ENCODE peak calls at places on chromosome 13, in four cellular contexts. One of them, this sample, is unnamed.
A peak's percentile ranks its signal among the peaks of the same experiment; 100 is the strongest.

GRCh38 chr13:48595330-48596127 is 58.2 kb upstream of the CYSLTR2 start:
- DNase-seq in astrocyte of the spinal cord: peak; percentile 72
- DNase-seq in activated CD4-positive, alpha-beta T cell treated with anti-CD3 and anti-CD28 coated beads, Interleukin-2, amount 50 U/mL, for 48 hours: peak; percentile 55
- DNase-seq in neural progenitor cell: peak; percentile 45
- DNase-seq in this sample: peak; percentile 70

GRCh38 chr13:67877031-67877430 is 646.9 kb upstream of the PCDH9 start:
- DNase-seq in astrocyte of the spinal cord: no peak
- DNase-seq in activated CD4-positive, alpha-beta T cell treated with anti-CD3 and anti-CD28 coated beads, Interleukin-2, amount 50 U/mL, for 48 hours: no peak
- DNase-seq in neural progenitor cell: no peak
- DNase-seq in this sample: no peak

GRCh38 chr13:24271611-24272451 is 37.5 kb upstream of the C1QTNF9 start:
- DNase-seq in astrocyte of the spinal cord: peak; percentile 84
- DNase-seq in activated CD4-positive, alpha-beta T cell treated with anti-CD3 and anti-CD28 coated beads, Interleukin-2, amount 50 U/mL, for 48 hours: peak; percentile 65
- DNase-seq in neural progenitor cell: peak; percentile 30
- DNase-seq in this sample: peak; percentile 76

GRCh38 chr13:110323172-110323851 is 16.2 kb downstream of the COL4A2 start:
- DNase-seq in astrocyte of the spinal cord: peak; percentile 96
- DNase-seq in activated CD4-positive, alpha-beta T cell treated with anti-CD3 and anti-CD28 coated beads, Interleukin-2, amount 50 U/mL, for 48 hours: no peak
- DNase-seq in neural progenitor cell: no peak
- DNase-seq in this sample: peak; percentile 96

GRCh38 chr13:24050292-24050711 is 110.2 kb upstream of the SPATA13 start:
- DNase-seq in astrocyte of the spinal cord: peak; percentile 71
- DNase-seq in activated CD4-positive, alpha-beta T cell treated with anti-CD3 and anti-CD28 coated beads, Interleukin-2, amount 50 U/mL, for 48 hours: no peak
- DNase-seq in neural progenitor cell: no peak
- DNase-seq in this sample: peak; percentile 86

GRCh38 chr13:99339736-99340392 is 32.7 kb upstream of the GPR183 start:
- DNase-seq in astrocyte of the spinal cord: peak; percentile 21
- DNase-seq in activated CD4-positive, alpha-beta T cell treated with anti-CD3 and anti-CD28 coated beads, Interleukin-2, amount 50 U/mL, for 48 hours: peak; percentile 57
- DNase-seq in neural progenitor cell: no peak
- DNase-seq in this sample: peak; percentile 72

GRCh38 chr13:76552373-76552772 is 333.8 kb downstream of the KCTD12 start:
- DNase-seq in astrocyte of the spinal cord: no peak
- DNase-seq in activated CD4-positive, alpha-beta T cell treated with anti-CD3 and anti-CD28 coated beads, Interleukin-2, amount 50 U/mL, for 48 hours: no peak
- DNase-seq in neural progenitor cell: no peak
- DNase-seq in this sample: no peak

GRCh38 chr13:37599509-37599908 is 941 bp upstream of the POSTN start:
- DNase-seq in astrocyte of the spinal cord: no peak
- DNase-seq in activated CD4-positive, alpha-beta T cell treated with anti-CD3 and anti-CD28 coated beads, Interleukin-2, amount 50 U/mL, for 48 hours: no peak
- DNase-seq in neural progenitor cell: no peak
- DNase-seq in this sample: no peak

GRCh38 chr13:51047434-51048165 is 63.5 kb downstream of the C13orf42 start:
- DNase-seq in astrocyte of the spinal cord: no peak
- DNase-seq in activated CD4-positive, alpha-beta T cell treated with anti-CD3 and anti-CD28 coated beads, Interleukin-2, amount 50 U/mL, for 48 hours: no peak
- DNase-seq in neural progenitor cell: no peak
- DNase-seq in this sample: no peak

GRCh38 chr13:50323440-50324070 is 308.3 kb downstream of the KCNRG start:
- DNase-seq in astrocyte of the spinal cord: peak; percentile 90
- DNase-seq in activated CD4-positive, alpha-beta T cell treated with anti-CD3 and anti-CD28 coated beads, Interleukin-2, amount 50 U/mL, for 48 hours: no peak
- DNase-seq in neural progenitor cell: no peak
- DNase-seq in this sample: peak; percentile 96

GRCh38 chr13:109879338-109879737 is 93.0 kb upstream of the IRS2 start:
- DNase-seq in astrocyte of the spinal cord: no peak
- DNase-seq in activated CD4-positive, alpha-beta T cell treated with anti-CD3 and anti-CD28 coated beads, Interleukin-2, amount 50 U/mL, for 48 hours: no peak
- DNase-seq in neural progenitor cell: no peak
- DNase-seq in this sample: no peak

GRCh38 chr13:20438801-20439200 is 86.9 kb downstream of the CRYL1 start:
- DNase-seq in astrocyte of the spinal cord: no peak
- DNase-seq in activated CD4-positive, alpha-beta T cell treated with anti-CD3 and anti-CD28 coated beads, Interleukin-2, amount 50 U/mL, for 48 hours: no peak
- DNase-seq in neural progenitor cell: no peak
- DNase-seq in this sample: no peak

GRCh38 chr13:27980280-27980998 is 8.1 kb downstream of the URAD start:
- DNase-seq in astrocyte of the spinal cord: no peak
- DNase-seq in activated CD4-positive, alpha-beta T cell treated with anti-CD3 and anti-CD28 coated beads, Interleukin-2, amount 50 U/mL, for 48 hours: no peak
- DNase-seq in neural progenitor cell: peak; percentile 35
- DNase-seq in this sample: no peak

GRCh38 chr13:37059136-37059847 is at the start of gene SUPT20H:
- DNase-seq in astrocyte of the spinal cord: peak; percentile 93
- DNase-seq in activated CD4-positive, alpha-beta T cell treated with anti-CD3 and anti-CD28 coated beads, Interleukin-2, amount 50 U/mL, for 48 hours: peak; percentile 94
- DNase-seq in neural progenitor cell: peak; percentile 96
- DNase-seq in this sample: peak; percentile 88

GRCh38 chr13:107993239-107993948 is 221.9 kb downstream of the LIG4 start:
- DNase-seq in astrocyte of the spinal cord: peak; percentile 27
- DNase-seq in activated CD4-positive, alpha-beta T cell treated with anti-CD3 and anti-CD28 coated beads, Interleukin-2, amount 50 U/mL, for 48 hours: no peak
- DNase-seq in neural progenitor cell: no peak
- DNase-seq in this sample: no peak

GRCh38 chr13:97275265-97275664 is 53.1 kb downstream of the MBNL2 start:
- DNase-seq in astrocyte of the spinal cord: peak; percentile 90
- DNase-seq in activated CD4-positive, alpha-beta T cell treated with anti-CD3 and anti-CD28 coated beads, Interleukin-2, amount 50 U/mL, for 48 hours: no peak
- DNase-seq in neural progenitor cell: no peak
- DNase-seq in this sample: peak; percentile 92

GRCh38 chr13:112588490-112589297 is 741 bp upstream of the TUBGCP3 start:
- DNase-seq in astrocyte of the spinal cord: no peak
- DNase-seq in activated CD4-positive, alpha-beta T cell treated with anti-CD3 and anti-CD28 coated beads, Interleukin-2, amount 50 U/mL, for 48 hours: no peak
- DNase-seq in neural progenitor cell: no peak
- DNase-seq in this sample: no peak

GRCh38 chr13:111241006-111241755 is 79.3 kb upstream of the TEX29 start:
- DNase-seq in astrocyte of the spinal cord: no peak
- DNase-seq in activated CD4-positive, alpha-beta T cell treated with anti-CD3 and anti-CD28 coated beads, Interleukin-2, amount 50 U/mL, for 48 hours: no peak
- DNase-seq in neural progenitor cell: peak; percentile 45
- DNase-seq in this sample: no peak

GRCh38 chr13:76934671-76935070 is 13.6 kb upstream of the ACOD1 start:
- DNase-seq in astrocyte of the spinal cord: no peak
- DNase-seq in activated CD4-positive, alpha-beta T cell treated with anti-CD3 and anti-CD28 coated beads, Interleukin-2, amount 50 U/mL, for 48 hours: no peak
- DNase-seq in neural progenitor cell: no peak
- DNase-seq in this sample: no peak

GRCh38 chr13:49148405-49148804 is 71.7 kb upstream of the MLNR start:
- DNase-seq in astrocyte of the spinal cord: no peak
- DNase-seq in activated CD4-positive, alpha-beta T cell treated with anti-CD3 and anti-CD28 coated beads, Interleukin-2, amount 50 U/mL, for 48 hours: no peak
- DNase-seq in neural progenitor cell: no peak
- DNase-seq in this sample: no peak

GRCh38 chr13:67515895-67516294 is 285.8 kb upstream of the PCDH9 start:
- DNase-seq in astrocyte of the spinal cord: peak; percentile 94
- DNase-seq in activated CD4-positive, alpha-beta T cell treated with anti-CD3 and anti-CD28 coated beads, Interleukin-2, amount 50 U/mL, for 48 hours: no peak
- DNase-seq in neural progenitor cell: no peak
- DNase-seq in this sample: peak; percentile 75

GRCh38 chr13:47144782-47145181 is 247.9 kb upstream of the HTR2A start:
- DNase-seq in astrocyte of the spinal cord: no peak
- DNase-seq in activated CD4-positive, alpha-beta T cell treated with anti-CD3 and anti-CD28 coated beads, Interleukin-2, amount 50 U/mL, for 48 hours: no peak
- DNase-seq in neural progenitor cell: no peak
- DNase-seq in this sample: no peak

GRCh38 chr13:61255035-61255796 is 160.4 kb downstream of the PCDH20 start:
- DNase-seq in astrocyte of the spinal cord: peak; percentile 8
- DNase-seq in activated CD4-positive, alpha-beta T cell treated with anti-CD3 and anti-CD28 coated beads, Interleukin-2, amount 50 U/mL, for 48 hours: no peak
- DNase-seq in neural progenitor cell: peak; percentile 35
- DNase-seq in this sample: no peak

GRCh38 chr13:111789420-111789819 is 277.5 kb upstream of the SOX1 start:
- DNase-seq in astrocyte of the spinal cord: no peak
- DNase-seq in activated CD4-positive, alpha-beta T cell treated with anti-CD3 and anti-CD28 coated beads, Interleukin-2, amount 50 U/mL, for 48 hours: no peak
- DNase-seq in neural progenitor cell: no peak
- DNase-seq in this sample: no peak

GRCh38 chr13:50645092-50645491 is 198.4 kb downstream of the DLEU7 start:
- DNase-seq in astrocyte of the spinal cord: peak; percentile 49
- DNase-seq in activated CD4-positive, alpha-beta T cell treated with anti-CD3 and anti-CD28 coated beads, Interleukin-2, amount 50 U/mL, for 48 hours: no peak
- DNase-seq in neural progenitor cell: no peak
- DNase-seq in this sample: no peak

GRCh38 chr13:101576452-101576851 is 124.0 kb downstream of the ITGBL1 start:
- DNase-seq in astrocyte of the spinal cord: peak; percentile 31
- DNase-seq in activated CD4-positive, alpha-beta T cell treated with anti-CD3 and anti-CD28 coated beads, Interleukin-2, amount 50 U/mL, for 48 hours: no peak
- DNase-seq in neural progenitor cell: no peak
- DNase-seq in this sample: peak; percentile 81

GRCh38 chr13:36531746-36532486 is 99.6 kb downstream of the CCNA1 start:
- DNase-seq in astrocyte of the spinal cord: peak; percentile 30
- DNase-seq in activated CD4-positive, alpha-beta T cell treated with anti-CD3 and anti-CD28 coated beads, Interleukin-2, amount 50 U/mL, for 48 hours: no peak
- DNase-seq in neural progenitor cell: no peak
- DNase-seq in this sample: no peak

GRCh38 chr13:106063591-106064308 is 471.7 kb downstream of the EFNB2 start:
- DNase-seq in astrocyte of the spinal cord: peak; percentile 67
- DNase-seq in activated CD4-positive, alpha-beta T cell treated with anti-CD3 and anti-CD28 coated beads, Interleukin-2, amount 50 U/mL, for 48 hours: no peak
- DNase-seq in neural progenitor cell: no peak
- DNase-seq in this sample: peak; percentile 83

GRCh38 chr13:27076411-27076810 is 95.2 kb downstream of the USP12 start:
- DNase-seq in astrocyte of the spinal cord: no peak
- DNase-seq in activated CD4-positive, alpha-beta T cell treated with anti-CD3 and anti-CD28 coated beads, Interleukin-2, amount 50 U/mL, for 48 hours: no peak
- DNase-seq in neural progenitor cell: no peak
- DNase-seq in this sample: peak; percentile 41

GRCh38 chr13:113905942-113906341 is 42.1 kb upstream of the GAS6 start:
- DNase-seq in astrocyte of the spinal cord: no peak
- DNase-seq in activated CD4-positive, alpha-beta T cell treated with anti-CD3 and anti-CD28 coated beads, Interleukin-2, amount 50 U/mL, for 48 hours: no peak
- DNase-seq in neural progenitor cell: no peak
- DNase-seq in this sample: no peak

GRCh38 chr13:111407381-111408131 is 87.1 kb downstream of the TEX29 start:
- DNase-seq in astrocyte of the spinal cord: no peak
- DNase-seq in activated CD4-positive, alpha-beta T cell treated with anti-CD3 and anti-CD28 coated beads, Interleukin-2, amount 50 U/mL, for 48 hours: no peak
- DNase-seq in neural progenitor cell: no peak
- DNase-seq in this sample: no peak

GRCh38 chr13:93002071-93002470 is 224.5 kb upstream of the GPC6 start:
- DNase-seq in astrocyte of the spinal cord: no peak
- DNase-seq in activated CD4-positive, alpha-beta T cell treated with anti-CD3 and anti-CD28 coated beads, Interleukin-2, amount 50 U/mL, for 48 hours: no peak
- DNase-seq in neural progenitor cell: no peak
- DNase-seq in this sample: no peak

GRCh38 chr13:48334534-48335127 is 31.1 kb downstream of the RB1 start:
- DNase-seq in astrocyte of the spinal cord: peak; percentile 59
- DNase-seq in activated CD4-positive, alpha-beta T cell treated with anti-CD3 and anti-CD28 coated beads, Interleukin-2, amount 50 U/mL, for 48 hours: no peak
- DNase-seq in neural progenitor cell: peak; percentile 31
- DNase-seq in this sample: peak; percentile 45